ENCODE peak calls at places on chromosomes 4 and X, in five cellular contexts. F is CD4-positive, alpha-beta memory T cell; N is IMR-90; A is psoas muscle; U is mammary epithelial cell. T is an unnamed sample.

GRCh38 chrX:42087960-42088359 is 164.6 kb upstream of the CASK start:
- DNase-seq in F (no peak), N (no peak), A (no peak), U (no peak), T (no peak)

GRCh38 chrX:111352424-111352823 is 59.6 kb downstream of the DCX start:
- DNase-seq in F (no peak), N (no peak), A (peak), U (peak), T (no peak)

GRCh38 chr4:130478406-130478805 is 1382.5 kb downstream of the C4orf33 start:
- DNase-seq in F (no peak), N (peak), A (no peak), U (peak), T (peak)

GRCh38 chrX:138191998-138192397 is 519.5 kb downstream of the FGF13 start:
- DNase-seq in F (no peak), N (peak), A (no peak), U (peak), T (no peak)

GRCh38 chr4:113674733-113675132 is 86.8 kb downstream of the CAMK2D start:
- DNase-seq in F (no peak), N (no peak), A (no peak), U (no peak), T (no peak)

GRCh38 chr4:156255608-156256007 is 301.9 kb upstream of the CTSO start:
- DNase-seq in F (no peak), N (no peak), A (no peak), U (no peak), T (no peak)

GRCh38 chr4:87584509-87584908 is 23.8 kb upstream of the DSPP start:
- DNase-seq in F (no peak), N (no peak), A (no peak), U (no peak), T (no peak)

GRCh38 chrX:68234171-68234910 is 199.0 kb downstream of the OPHN1 start:
- DNase-seq in F (no peak), N (no peak), A (no peak), U (no peak), T (no peak)

GRCh38 chr4:6783111-6783981 is 819 bp downstream of the KIAA0232 start:
- DNase-seq in F (peak), N (peak), A (peak), U (peak), T (peak)

GRCh38 chr4:105145913-105146285 is 777 bp upstream of the TET2 start:
- DNase-seq in F (no peak), N (no peak), A (no peak), U (no peak), T (no peak)

GRCh38 chr4:55444822-55445221 is 49.1 kb downstream of the TMEM165 start:
- DNase-seq in F (no peak), N (peak), A (no peak), U (no peak), T (no peak)

GRCh38 chrX:8607326-8607725 is 124.6 kb downstream of the ANOS1 start:
- DNase-seq in F (no peak), N (no peak), A (no peak), U (peak), T (no peak)

GRCh38 chr4:40606239-40606767 is 23.4 kb downstream of the RBM47 start:
- DNase-seq in F (no peak), N (no peak), A (no peak), U (no peak), T (no peak)

GRCh38 chr4:165651901-165652300 is 221.1 kb upstream of the TLL1 start:
- DNase-seq in F (no peak), N (no peak), A (no peak), U (no peak), T (no peak)

GRCh38 chr4:152189451-152190179 is 346.3 kb downstream of the FBXW7 start:
- DNase-seq in F (no peak), N (no peak), A (no peak), U (no peak), T (no peak)

GRCh38 chrX:104854188-104854587 is 288.2 kb downstream of the IL1RAPL2 start:
- DNase-seq in F (no peak), N (no peak), A (no peak), U (peak), T (no peak)

GRCh38 chr4:73311428-73311827 is 52.8 kb upstream of the ANKRD17 start:
- DNase-seq in F (peak), N (peak), A (no peak), U (peak), T (peak)

GRCh38 chr4:65738134-65738533 is 67.8 kb upstream of the EPHA5 start:
- DNase-seq in F (no peak), N (no peak), A (no peak), U (no peak), T (no peak)

GRCh38 chrX:40041915-40042314 is 55.8 kb downstream of the BCOR start:
- DNase-seq in F (no peak), N (no peak), A (no peak), U (no peak), T (no peak)

GRCh38 chrX:101359966-101360365 is 11.4 kb upstream of the TIMM8A start:
- DNase-seq in F (no peak), N (peak), A (no peak), U (peak), T (no peak)

GRCh38 chr4:72987741-72988729 is 81.5 kb downstream of the COX18 start:
- DNase-seq in F (no peak), N (no peak), A (no peak), U (no peak), T (no peak)

GRCh38 chr4:92520563-92520962 is 216.8 kb downstream of the GRID2 start:
- DNase-seq in F (no peak), N (no peak), A (no peak), U (no peak), T (no peak)

GRCh38 chr4:25030283-25031076 is at the start of gene LGI2:
- DNase-seq in F (no peak), N (no peak), A (no peak), U (no peak), T (no peak)

GRCh38 chr4:186844059-186844681 is 120.5 kb upstream of the FAT1 start:
- DNase-seq in F (no peak), N (peak), A (peak), U (no peak), T (peak)
- H3K27ac ChIP-seq in F (no peak), N (peak), A (peak), U (peak), T (peak)

DNA sequence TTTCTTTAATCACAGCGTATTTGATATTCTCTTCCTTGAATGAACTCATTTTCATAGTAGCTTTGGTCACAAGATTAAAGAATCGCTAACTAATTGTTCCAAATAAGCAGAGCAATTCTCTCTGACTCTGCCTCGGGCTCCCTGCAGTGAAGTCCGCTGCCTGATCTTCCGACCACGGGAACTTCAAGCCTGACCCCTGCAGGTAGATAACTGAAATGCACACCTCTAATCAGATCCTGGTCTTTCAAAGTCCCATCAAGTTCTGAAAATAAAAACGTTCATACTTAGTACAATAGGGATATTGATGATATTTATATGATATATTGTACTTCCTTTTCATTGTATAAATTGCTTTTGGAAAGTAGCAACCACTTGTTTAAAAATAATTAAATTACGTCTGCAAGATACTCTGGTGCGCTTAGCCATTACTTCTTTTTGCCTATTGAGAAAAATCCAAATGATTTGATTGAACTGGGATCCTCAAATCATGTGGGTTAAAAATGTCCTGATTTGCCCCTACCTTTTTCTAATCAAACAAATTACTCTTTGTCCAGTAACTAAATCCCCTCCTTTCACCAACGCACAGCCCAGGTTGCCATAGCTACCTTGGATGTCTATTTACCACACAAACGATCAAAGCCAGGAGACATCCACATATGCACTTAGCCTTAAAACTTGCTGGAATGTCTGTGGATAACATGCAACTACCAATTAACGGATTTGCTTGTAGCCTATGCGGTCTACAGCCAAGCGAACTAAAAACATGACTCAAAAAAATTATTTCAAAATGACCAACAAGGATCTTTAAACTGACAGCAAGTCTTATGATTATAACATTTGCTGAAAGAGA is 4.2 kb downstream of the MID1 start:
- DNase-seq in F (no peak), N (peak), A (no peak), U (no peak), T (no peak)
- H3K4me3 ChIP-seq in F (no peak), N (no peak), A (no peak), U (peak), T (peak)

DNA sequence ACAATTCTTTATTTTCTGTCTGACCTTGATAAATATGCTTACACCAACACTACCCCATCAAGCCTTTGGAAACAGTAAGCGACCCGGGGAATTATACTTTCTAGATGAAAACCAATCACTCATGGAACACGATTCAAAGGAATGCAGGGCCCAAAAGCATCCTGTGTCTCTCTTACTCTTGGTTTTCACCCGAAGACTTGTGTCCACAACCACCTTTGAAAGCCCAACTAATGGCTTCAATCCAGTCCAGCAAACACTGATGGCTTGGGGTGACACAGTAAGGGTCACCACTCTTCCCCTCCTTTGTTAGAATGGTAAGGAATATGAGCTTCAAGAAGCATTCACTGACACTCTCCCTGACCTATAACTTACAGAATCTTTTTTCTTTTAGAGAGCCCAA is 1.6 kb downstream of the CBR4 start:
- DNase-seq in F (no peak), N (no peak), A (no peak), U (no peak), T (no peak)
- H3K27ac ChIP-seq in F (no peak), N (no peak), A (peak), U (peak), T (no peak)

GRCh38 chr4:125181804-125182203 is 133.0 kb upstream of the FAT4 start:
- DNase-seq in F (no peak), N (no peak), A (no peak), U (no peak), T (no peak)

GRCh38 chr4:125191252-125191651 is 123.5 kb upstream of the FAT4 start:
- DNase-seq in F (no peak), N (peak), A (no peak), U (peak), T (peak)

GRCh38 chr4:125187221-125187620 is 127.5 kb upstream of the FAT4 start:
- DNase-seq in F (no peak), N (peak), A (no peak), U (peak), T (peak)

GRCh38 chr4:125187621-125188176 is 127.1 kb upstream of the FAT4 start:
- DNase-seq in F (no peak), N (peak), A (no peak), U (peak), T (no peak)
- H3K4me3 ChIP-seq in F (no peak), N (no peak), A (no peak), U (no peak), T (no peak)

GRCh38 chr4:8185280-8185679 is 13.8 kb upstream of the SH3TC1 start:
- DNase-seq in F (no peak), N (peak), A (no peak), U (peak), T (no peak)
- H3K27ac ChIP-seq in F (no peak), N (no peak), A (no peak), U (peak), T (no peak)

GRCh38 chr4:39045791-39046221 is 13.6 kb upstream of the TMEM156 start:
- DNase-seq in F (peak), N (peak), A (no peak), U (no peak), T (no peak)

GRCh38 chr4:39044947-39045734 is 12.9 kb upstream of the TMEM156 start:
- DNase-seq in F (no peak), N (no peak), A (peak), U (peak), T (no peak)

GRCh38 chr4:39047691-39048090 is 14.3 kb upstream of the KLHL5 start:
- DNase-seq in F (no peak), N (peak), A (no peak), U (no peak), T (no peak)

GRCh38 chr4:39044364-39044946 is 12.2 kb upstream of the TMEM156 start:
- DNase-seq in F (peak), N (peak), A (peak), U (peak), T (peak)

DNA sequence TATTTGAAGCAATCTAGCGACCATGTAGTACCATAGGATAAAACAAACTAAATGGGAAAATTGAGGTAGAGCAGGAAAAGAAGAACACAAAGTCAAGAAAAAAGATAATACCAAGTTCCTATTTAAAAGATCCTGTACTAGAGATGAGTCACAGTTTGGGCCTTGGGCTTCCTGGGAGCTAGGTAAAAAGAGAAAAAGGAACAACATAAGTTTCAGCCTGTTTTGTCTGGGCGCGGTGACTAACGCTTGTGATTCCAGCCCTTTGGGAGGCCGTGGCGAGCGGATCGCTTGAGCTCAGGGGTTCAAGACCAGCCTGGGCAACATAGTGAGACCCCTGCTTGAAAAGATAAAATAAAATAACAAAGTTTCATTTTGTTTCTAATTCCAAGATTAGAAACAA is 14.0 kb upstream of the TMEM156 start:
- DNase-seq in F (no peak), N (peak), A (no peak), U (peak), T (no peak)
- H3K4me3 ChIP-seq in F (peak), N (peak), A (peak), U (peak), T (peak)

GRCh38 chr4:183905081-183905592 is at the start of gene STOX2:
- DNase-seq in F (no peak), N (peak), A (peak), U (peak), T (no peak)

GRCh38 chr4:183905593-183906485 is 732 bp downstream of the STOX2 start:
- DNase-seq in F (no peak), N (peak), A (peak), U (peak), T (no peak)

GRCh38 chr4:183906486-183906735 is 1.3 kb downstream of the STOX2 start:
- DNase-seq in F (no peak), N (no peak), A (no peak), U (no peak), T (no peak)

GRCh38 chr4:183908284-183908683 is 3.2 kb downstream of the STOX2 start:
- DNase-seq in F (no peak), N (no peak), A (no peak), U (no peak), T (no peak)

DNA sequence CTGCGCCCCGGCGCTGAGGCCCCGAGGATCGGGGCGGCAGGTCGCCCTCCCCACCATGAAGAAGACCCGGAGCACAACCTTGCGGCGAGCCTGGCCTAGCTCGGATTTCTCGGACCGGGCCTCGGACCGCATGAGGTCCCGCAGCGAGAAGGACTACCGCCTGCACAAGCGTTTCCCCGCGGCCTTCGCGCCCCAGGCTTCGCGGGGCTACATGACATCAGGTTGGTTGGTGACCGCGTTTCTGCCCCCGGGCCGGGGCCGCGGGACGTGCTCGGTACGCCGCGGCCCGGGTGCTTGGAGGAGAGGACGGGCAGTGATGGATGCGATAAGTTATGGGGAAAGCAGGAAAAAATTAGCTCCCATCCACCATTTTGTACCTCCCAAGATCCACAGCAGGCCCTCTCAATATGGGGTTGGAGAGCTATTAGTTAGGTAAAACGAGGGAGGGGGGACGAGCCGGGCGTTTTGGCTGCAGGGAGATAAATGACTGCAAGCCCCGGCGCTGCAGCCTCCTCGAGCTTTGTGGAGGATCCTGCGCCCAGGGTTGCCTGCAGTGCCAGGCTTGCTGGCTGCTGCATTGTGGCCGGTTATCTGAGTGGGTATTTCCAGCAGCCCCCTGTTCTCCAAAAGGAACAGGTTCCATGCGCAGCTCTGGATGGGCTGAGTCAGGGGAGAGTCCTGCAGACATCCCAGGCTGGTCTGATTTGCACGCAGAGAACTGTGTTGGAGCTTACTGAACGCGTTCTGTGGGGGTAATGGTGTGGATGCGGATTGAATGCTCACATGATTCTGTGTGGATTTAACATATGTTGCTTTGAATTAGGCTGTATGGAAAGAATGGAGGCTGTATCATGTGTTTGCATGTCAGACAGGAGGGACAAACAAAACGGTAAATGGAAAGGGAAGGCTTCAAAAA is 1.9 kb downstream of the STOX2 start:
- DNase-seq in F (no peak), N (no peak), A (no peak), U (no peak), T (no peak)
- H3K27ac ChIP-seq in F (no peak), N (peak), A (no peak), U (no peak), T (no peak)

DNA sequence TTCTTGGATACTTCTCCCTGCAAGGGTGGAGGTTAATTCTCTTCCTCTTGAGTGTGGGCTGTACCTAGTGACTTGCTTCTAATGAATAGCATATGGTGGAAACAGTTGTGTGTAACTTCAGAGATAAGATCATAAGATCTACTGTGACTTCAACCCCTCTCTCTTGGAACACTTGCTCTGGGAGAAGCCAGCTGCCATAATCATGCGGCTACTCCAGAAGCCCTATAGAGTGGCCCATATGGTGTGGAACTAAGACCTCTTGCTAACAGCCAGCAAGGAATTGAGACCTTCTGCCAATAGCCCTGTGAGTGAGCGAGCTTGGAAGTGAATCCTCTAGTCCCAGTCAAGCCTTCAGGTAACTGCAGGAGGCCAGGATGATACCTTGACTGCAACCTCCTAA is 81.1 kb downstream of the RBMX2 start:
- DNase-seq in F (no peak), N (no peak), A (no peak), U (no peak), T (no peak)
- H3K4me3 ChIP-seq in F (no peak), N (no peak), A (no peak), U (no peak), T (no peak)

DNA sequence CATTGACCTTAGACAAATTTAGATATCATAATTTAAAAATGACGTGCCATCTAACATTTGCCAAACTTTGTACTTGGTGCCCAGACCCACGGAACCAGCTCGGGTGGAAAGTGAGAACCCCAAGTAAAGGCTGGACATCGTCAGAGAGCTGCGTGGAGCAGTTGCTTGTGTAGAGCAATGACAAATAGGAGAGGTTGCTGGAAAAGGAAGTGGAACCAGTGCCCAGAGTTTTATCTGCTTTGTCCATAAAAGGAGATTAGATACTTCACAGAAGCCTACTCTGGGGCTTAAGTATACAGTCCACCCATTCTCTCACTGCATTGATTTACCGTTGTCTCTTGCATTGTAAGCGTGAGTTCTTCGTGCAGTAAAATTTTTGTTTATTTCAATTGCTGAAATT is 5.4 kb upstream of the TBC1D1 start:
- DNase-seq in F (no peak), N (peak), A (no peak), U (no peak), T (no peak)
- H3K27ac ChIP-seq in F (no peak), N (no peak), A (no peak), U (no peak), T (no peak)

DNA sequence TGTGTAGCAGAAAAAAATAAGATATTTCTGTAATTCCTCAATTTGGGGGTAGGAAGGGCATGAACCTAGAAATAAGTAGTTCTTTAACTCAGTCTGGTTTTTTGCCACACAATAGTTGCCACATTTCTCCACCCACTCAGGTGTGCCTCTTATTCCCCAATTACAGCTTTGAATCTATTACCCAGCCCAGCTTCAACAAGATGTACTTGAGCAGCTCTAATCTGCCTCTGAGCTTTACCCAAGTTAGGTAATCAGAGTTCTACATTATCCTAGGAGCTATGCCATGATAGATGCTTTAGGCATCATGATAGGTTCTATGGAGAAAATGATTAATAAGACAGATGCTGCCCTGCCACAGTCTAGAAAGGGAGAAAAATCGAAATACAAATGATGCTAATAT is 117.4 kb upstream of the GPRIN3 start:
- DNase-seq in F (no peak), N (no peak), A (no peak), U (no peak), T (no peak)
- H3K4me3 ChIP-seq in F (no peak), N (no peak), A (no peak), U (no peak), T (no peak)

T was measured in AG04450.